ENCODE peak calls at places on chromosomes 3 and 15, in ten cellular contexts. Q is cardiac fibroblast; N is psoas muscle; F is NCI-H1930; D is mesothelial cell of epicardium; E is NCI-H1417; C is keratinocyte; B is stimulated activated CD4-positive, alpha-beta T cell treated with anti-CD3 and anti-CD28 coated beads, Interleukin-1b, Interleukin-23, amount 100 ng/mL, for 4 hours; W is mucosa of gallbladder; T is activated T-cell treated with anti-CD3 and anti-CD28 coated beads for 1 hour. K is an unnamed sample.

GRCh38 chr15:83250766-83251165 is 33.7 kb downstream of the BNC1 start:
- DNase-seq in W (no peak), B (no peak), E (no peak), D (no peak), F (no peak), C (no peak), N (no peak), T (no peak), Q (peak), K (no peak)

GRCh38 chr3:106169351-106169750 is 300.5 kb upstream of the CBLB start:
- DNase-seq in W (no peak), T (no peak), C (no peak), D (no peak), Q (no peak), F (no peak), B (no peak), E (no peak), N (no peak), K (no peak)

GRCh38 chr3:9769426-9770275 is at the start of gene CAMK1:
- DNase-seq in W (peak), D (peak), B (peak), T (peak), C (no peak), Q (peak), N (peak), E (peak), F (no peak), K (peak)

GRCh38 chr3:105327662-105328337 is 38.9 kb upstream of the ALCAM start:
- DNase-seq in F (no peak), C (no peak), D (no peak), B (no peak), Q (no peak), W (no peak), N (no peak), T (no peak), E (no peak), K (no peak)

GRCh38 chr3:22907796-22908195 is 295.3 kb upstream of the UBE2E2 start:
- DNase-seq in D (no peak), F (no peak), N (no peak), E (no peak), T (no peak), C (no peak), B (no peak), W (no peak), Q (no peak), K (no peak)

GRCh38 chr3:160567774-160568173 is 2.4 kb upstream of the KPNA4 start:
- DNase-seq in C (no peak), W (no peak), N (no peak), B (no peak), F (no peak), T (no peak), D (no peak), E (no peak), Q (no peak), K (no peak)

GRCh38 chr15:44726136-44726535 is 10.2 kb upstream of the TRIM69 start:
- DNase-seq in C (no peak), T (no peak), E (no peak), Q (peak), F (no peak), W (no peak), B (no peak), N (no peak), D (no peak), K (no peak)

GRCh38 chr15:28017423-28017924 is 81.6 kb downstream of the OCA2 start:
- DNase-seq in F (no peak), C (no peak), E (peak), D (no peak), B (no peak), Q (no peak), W (no peak), N (no peak), T (no peak), K (peak)

GRCh38 chr3:81249540-81250029 is 511.9 kb downstream of the GBE1 start:
- DNase-seq in N (no peak), B (no peak), W (peak), F (no peak), E (no peak), Q (peak), D (no peak), C (no peak), T (no peak), K (no peak)

GRCh38 chr3:170746175-170746942 is 123.6 kb downstream of the RPL22L1 start:
- DNase-seq in T (no peak), C (no peak), F (no peak), W (no peak), B (no peak), Q (no peak), E (no peak), N (no peak), D (no peak), K (no peak)

GRCh38 chr15:52136471-52136993 is 24.0 kb upstream of the BCL2L10 start:
- DNase-seq in F (no peak), N (no peak), Q (peak), B (no peak), C (no peak), W (no peak), T (no peak), E (no peak), D (no peak), K (no peak)

GRCh38 chr3:59108091-59108815 is 58.4 kb upstream of the CFAP20DC start:
- DNase-seq in Q (no peak), F (peak), N (no peak), W (no peak), B (no peak), T (no peak), C (no peak), E (no peak), D (no peak), K (no peak)

GRCh38 chr3:28674212-28674611 is 325.6 kb upstream of the AZI2 start:
- DNase-seq in N (no peak), E (no peak), F (no peak), B (no peak), C (no peak), T (no peak), Q (no peak), D (no peak), W (no peak), K (no peak)

GRCh38 chr15:67080900-67081431 is 15.6 kb downstream of the SMAD3 start:
- DNase-seq in B (peak), W (peak), N (peak), C (no peak), Q (peak), E (no peak), D (no peak), F (peak), T (no peak), K (peak)

GRCh38 chr3:46396129-46396528 is 10.7 kb downstream of the CCR5AS start:
- DNase-seq in T (no peak), Q (no peak), W (no peak), B (no peak), D (no peak), N (no peak), E (no peak), C (no peak), F (no peak), K (no peak)

GRCh38 chr3:42936157-42936981 is 30.4 kb downstream of the ZNF662 start:
- DNase-seq in W (peak), F (no peak), Q (peak), B (no peak), C (no peak), E (no peak), N (peak), D (no peak), T (no peak), K (no peak)

GRCh38 chr3:134801204-134801958 is 6.3 kb downstream of the EPHB1 start:
- DNase-seq in N (no peak), B (no peak), F (no peak), D (no peak), W (no peak), T (no peak), Q (no peak), E (no peak), C (no peak), K (no peak)

GRCh38 chr3:122629763-122630162 is 50.9 kb upstream of the PARP14 start:
- DNase-seq in C (no peak), D (no peak), Q (no peak), B (no peak), T (no peak), F (no peak), N (no peak), W (no peak), E (no peak), K (no peak)

GRCh38 chr3:156963096-156963495 is 136.9 kb downstream of the LEKR1 start:
- DNase-seq in Q (no peak), F (no peak), T (no peak), C (no peak), W (no peak), E (no peak), N (no peak), B (no peak), D (no peak), K (no peak)

GRCh38 chr3:15505412-15506165 is 15.9 kb downstream of the COLQ start:
- DNase-seq in F (no peak), D (no peak), E (peak), C (no peak), B (no peak), W (no peak), N (no peak), T (no peak), Q (no peak), K (no peak)

GRCh38 chr3:10437272-10437994 is 68.0 kb downstream of the ATP2B2 start:
- DNase-seq in F (no peak), B (peak), W (peak), E (no peak), Q (peak), N (no peak), T (peak), D (no peak), C (no peak), K (no peak)

GRCh38 chr3:149783576-149783975 is 8.8 kb downstream of the ANKUB1 start:
- DNase-seq in B (no peak), C (peak), E (no peak), F (no peak), N (no peak), T (no peak), D (no peak), Q (peak), W (no peak), K (no peak)

GRCh38 chr15:29670945-29671307 is 151.3 kb downstream of the TJP1 start:
- DNase-seq in T (no peak), C (peak), E (no peak), B (no peak), W (peak), F (no peak), Q (peak), D (no peak), N (no peak), K (no peak)

GRCh38 chr3:99548674-99549073 is 89.7 kb upstream of the COL8A1 start:
- DNase-seq in F (no peak), Q (no peak), D (no peak), W (no peak), B (no peak), E (no peak), N (no peak), T (no peak), C (no peak), K (no peak)

GRCh38 chr3:178131801-178132200 is 404.4 kb upstream of the KCNMB2 start:
- DNase-seq in D (no peak), N (no peak), E (no peak), Q (peak), B (no peak), T (no peak), W (no peak), F (no peak), C (no peak), K (no peak)

GRCh38 chr3:59502806-59503205 is 453.0 kb upstream of the CFAP20DC start:
- DNase-seq in F (no peak), D (no peak), C (peak), W (no peak), B (peak), E (no peak), N (no peak), Q (peak), T (no peak), K (no peak)

GRCh38 chr3:127012091-127012490 is 29.2 kb downstream of the PLXNA1 start:
- DNase-seq in E (no peak), F (no peak), D (no peak), N (no peak), W (no peak), B (no peak), T (no peak), Q (peak), C (no peak), K (no peak)

GRCh38 chr3:138063416-138063815 is 52.0 kb downstream of the DZIP1L start:
- DNase-seq in F (no peak), E (no peak), B (no peak), W (no peak), D (no peak), N (no peak), C (no peak), T (no peak), Q (no peak), K (no peak)

GRCh38 chr15:92097473-92098178 is 244.1 kb downstream of the SLCO3A1 start:
- DNase-seq in N (no peak), C (no peak), W (peak), Q (peak), F (no peak), E (peak), D (no peak), T (peak), B (peak), K (no peak)

GRCh38 chr15:80163217-80163616 is 10.4 kb downstream of the FAH start:
- DNase-seq in B (no peak), E (no peak), N (no peak), T (no peak), D (no peak), W (no peak), Q (no peak), F (no peak), C (no peak), K (no peak)

GRCh38 chr3:4748701-4749378 is 230.4 kb upstream of the BHLHE40 start:
- DNase-seq in B (no peak), E (no peak), N (no peak), D (no peak), T (no peak), C (no peak), Q (no peak), W (no peak), F (no peak), K (no peak)

GRCh38 chr3:13088020-13089006 is 15.1 kb upstream of the IQSEC1 start:
- DNase-seq in F (no peak), B (no peak), D (no peak), T (no peak), N (no peak), Q (no peak), W (no peak), C (no peak), E (no peak), K (peak)

GRCh38 chr3:78912687-78913086 is 855.1 kb downstream of the ROBO1 start:
- DNase-seq in F (no peak), E (no peak), Q (no peak), D (no peak), N (no peak), B (no peak), C (no peak), W (no peak), T (no peak), K (no peak)

K was measured in tibial artery.